ENCODE peak calls at places on chromosomes 1 and 21, in six cellular contexts. Q is A549, I is H1, H is K562, D is endothelial cell of umbilical vein, B is HepG2. J is an unnamed sample.
A peak's percentile ranks its signal among the peaks of the same experiment; 100 is the strongest.

GRCh38 chr1:40939320-40940059 is 40.0 kb upstream of the CTPS1 start:
- DNase-seq in Q (no peak), I (no peak), H (peak; percentile 65), D (no peak), B (peak; percentile 95), J (no peak)

GRCh38 chr1:167935252-167936067 is 1.0 kb upstream of the DCAF6 start:
- DNase-seq in Q (peak; percentile 41), I (no peak), H (peak; percentile 50), D (peak; percentile 57), B (peak; percentile 63), J (no peak)

GRCh38 chr1:114154146-114154962 is 685 bp upstream of the SYT6 start:
- DNase-seq in Q (no peak), I (no peak), H (no peak), D (peak; percentile 2), B (no peak), J (peak; percentile 82)

GRCh38 chr1:211912064-211912463 is 81.5 kb upstream of the LPGAT1 start:
- DNase-seq in Q (no peak), I (no peak), H (no peak), D (no peak), B (no peak), J (no peak)

GRCh38 chr21:32929633-32930038 is 96.1 kb upstream of the OLIG2 start:
- DNase-seq in Q (no peak), I (no peak), H (no peak), D (no peak), B (no peak), J (no peak)

GRCh38 chr1:17569200-17570139 is 30.0 kb downstream of the ARHGEF10L start:
- DNase-seq in Q (no peak), I (no peak), H (peak; percentile 75), D (no peak), B (peak; percentile 44), J (no peak)

GRCh38 chr1:108511764-108512163 is 48.1 kb upstream of the EEIG2 start:
- DNase-seq in Q (no peak), I (no peak), H (no peak), D (no peak), B (no peak), J (no peak)

GRCh38 chr1:225813250-225813964 is 3.5 kb downstream of the EPHX1 start:
- DNase-seq in Q (peak; percentile 81), I (no peak), H (peak; percentile 82), D (peak; percentile 25), B (peak; percentile 100), J (no peak)

GRCh38 chr1:28928306-28928987 is 14.1 kb downstream of the EPB41 start:
- DNase-seq in Q (no peak), I (no peak), H (no peak), D (peak; percentile 7), B (no peak), J (no peak)

GRCh38 chr1:118047650-118048224 is 118.2 kb downstream of the WDR3 start:
- DNase-seq in Q (no peak), I (no peak), H (no peak), D (no peak), B (no peak), J (no peak)

GRCh38 chr1:116574581-116575291 is 3.9 kb upstream of the CD58 start:
- DNase-seq in Q (peak; percentile 65), I (no peak), H (peak; percentile 85), D (peak; percentile 72), B (peak; percentile 53), J (peak; percentile 60)

GRCh38 chr1:167400359-167400953 is 117.9 kb downstream of the CD247 start:
- DNase-seq in Q (no peak), I (no peak), H (no peak), D (no peak), B (no peak), J (no peak)

GRCh38 chr1:155078496-155079209 is at the start of gene EFNA3:
- DNase-seq in Q (peak; percentile 77), I (no peak), H (peak; percentile 97), D (peak; percentile 65), B (no peak), J (peak; percentile 84)

GRCh38 chr1:115133440-115133839 is 44.1 kb upstream of the TSPAN2 start:
- DNase-seq in Q (no peak), I (no peak), H (no peak), D (peak; percentile 60), B (no peak), J (no peak)

GRCh38 chr1:109631513-109632260 is 12.1 kb downstream of the AMPD2 start:
- DNase-seq in Q (no peak), I (no peak), H (no peak), D (no peak), B (no peak), J (no peak)

GRCh38 chr1:2052756-2053155 is 2.5 kb downstream of the PRKCZ start:
- DNase-seq in Q (no peak), I (no peak), H (no peak), D (no peak), B (no peak), J (no peak)

GRCh38 chr1:53584446-53585102 is 125.4 kb downstream of the DMRTB1 start:
- DNase-seq in Q (no peak), I (no peak), H (no peak), D (no peak), B (no peak), J (no peak)

GRCh38 chr1:28002600-28002999 is 42.8 kb downstream of the XKR8 start:
- DNase-seq in Q (no peak), I (no peak), H (no peak), D (no peak), B (no peak), J (no peak)

GRCh38 chr1:229287257-229287656 is 16.3 kb downstream of the RAB4A start:
- DNase-seq in Q (no peak), I (no peak), H (no peak), D (no peak), B (no peak), J (no peak)

GRCh38 chr1:70277875-70278274 is 56.7 kb downstream of the SRSF11 start:
- DNase-seq in Q (no peak), I (no peak), H (no peak), D (no peak), B (no peak), J (no peak)

GRCh38 chr1:70284366-70284765 is 63.2 kb downstream of the SRSF11 start:
- DNase-seq in Q (no peak), I (no peak), H (no peak), D (no peak), B (no peak), J (no peak)

DNA sequence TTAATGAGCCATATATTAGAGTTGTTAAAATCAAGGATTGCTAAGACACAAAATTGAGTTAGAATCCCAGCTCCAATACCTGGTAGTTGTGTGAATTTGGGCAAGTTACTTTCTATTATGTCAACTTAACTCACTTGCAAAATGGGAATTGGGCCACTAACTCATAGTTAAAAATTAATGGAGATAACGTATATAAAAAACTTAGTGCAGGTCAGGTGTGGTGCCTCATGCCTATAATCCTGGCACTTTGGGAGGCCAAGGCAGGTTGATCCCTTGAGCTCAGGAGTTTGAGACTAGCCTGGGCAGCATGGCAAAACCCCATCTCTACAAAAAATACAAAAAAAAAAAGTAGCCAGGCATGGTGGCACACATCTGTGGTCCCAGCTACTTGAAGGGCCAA is 57.5 kb downstream of the SRSF11 start:
- DNase-seq in Q (no peak), I (no peak), H (no peak), D (no peak), B (no peak), J (no peak)
- TF ChIP-seq JUN in Q (no peak), I (no peak), H (no peak), D (no peak), B (no peak), J (no peak)

GRCh38 chr1:75134656-75134938 is 409 bp downstream of the LHX8 start:
- DNase-seq in Q (no peak), I (no peak), H (no peak), D (peak; percentile 22), B (no peak), J (no peak)
- TF ChIP-seq JUN in Q (no peak), I (no peak), H (no peak), D (no peak), B (no peak), J (no peak)

GRCh38 chr1:110671323-110671722 is 3.4 kb downstream of the KCNA3 start:
- DNase-seq in Q (no peak), I (no peak), H (no peak), D (no peak), B (no peak), J (no peak)
- TF ChIP-seq JUN in Q (no peak), I (no peak), H (no peak), D (no peak), B (no peak), J (no peak)

GRCh38 chr21:34974162-34974981 is 74.7 kb downstream of the RUNX1 start:
- DNase-seq in Q (no peak), I (no peak), H (no peak), D (no peak), B (peak; percentile 46), J (no peak)
- TF ChIP-seq JUN in Q (no peak), I (no peak), H (no peak), D (no peak), B (no peak), J (no peak)

DNA sequence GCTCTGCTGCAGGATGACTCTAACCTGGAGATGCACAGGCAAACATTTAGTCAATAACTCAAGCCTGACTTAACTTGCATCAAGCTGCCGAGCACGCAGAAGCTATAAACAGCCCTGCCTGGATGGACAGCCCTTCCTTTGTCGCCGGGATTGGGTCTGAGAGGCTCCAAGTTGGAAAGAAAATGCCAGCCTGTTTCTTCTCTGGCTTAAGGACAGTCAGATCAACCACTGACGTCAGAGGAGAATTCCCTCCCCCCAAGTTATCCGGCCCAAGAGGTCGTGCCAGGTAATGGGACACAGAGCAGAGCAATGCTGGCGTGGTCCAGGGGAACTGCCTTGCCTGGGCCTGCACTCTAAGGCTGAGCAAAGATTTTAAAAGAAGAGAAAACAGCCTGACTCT is 27.1 kb upstream of the LRRC38 start:
- DNase-seq in Q (no peak), I (no peak), H (no peak), D (no peak), B (no peak), J (no peak)
- TF ChIP-seq JUN in Q (no peak), I (no peak), H (no peak), D (no peak), B (no peak), J (no peak)

GRCh38 chr21:14403681-14404318 is 20.9 kb upstream of the HSPA13 start:
- DNase-seq in Q (peak; percentile 2), I (no peak), H (peak; percentile 49), D (peak; percentile 45), B (peak; percentile 19), J (no peak)
- TF ChIP-seq JUN in Q (no peak), I (no peak), H (no peak), D (no peak), B (no peak), J (no peak)

GRCh38 chr1:19412654-19413053 is 72.7 kb downstream of the CAPZB start:
- DNase-seq in Q (no peak), I (no peak), H (no peak), D (no peak), B (no peak), J (no peak)
- TF ChIP-seq JUN in Q (no peak), I (no peak), H (no peak), D (no peak), B (no peak), J (no peak)

DNA sequence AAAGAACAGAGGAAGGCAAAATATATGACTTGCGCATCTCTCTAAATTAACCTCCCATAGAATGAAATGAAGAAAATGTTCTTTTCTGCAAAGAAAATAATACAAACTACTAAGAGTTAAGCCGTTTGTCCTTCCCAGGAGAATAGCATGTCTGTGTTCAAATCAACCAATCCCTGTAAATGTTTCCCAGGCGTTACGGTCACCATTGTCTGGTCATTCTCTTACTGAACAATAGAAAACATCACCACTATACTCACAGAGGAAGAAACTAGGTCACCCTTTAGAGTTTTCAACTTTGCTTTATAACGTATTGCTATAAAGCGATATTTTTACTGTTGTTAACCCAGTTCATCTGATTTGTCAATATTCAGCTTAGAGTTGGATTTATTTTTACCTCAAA is 34.1 kb downstream of the COL11A1 start:
- DNase-seq in Q (no peak), I (no peak), H (no peak), D (no peak), B (no peak), J (no peak)
- TF ChIP-seq JUN in Q (no peak), I (no peak), H (no peak), D (no peak), B (no peak), J (no peak)

J was measured in WTC11.